ENCODE peak calls at places on chromosomes 12 and 14, in six cellular contexts. R is mucosa of descending colon, N is pancreas, W is fibroblast of pulmonary artery, L is stomach, Y is thoracic aorta. S is an unnamed sample.

GRCh38 chr14:100439781-100440180 is 116.6 kb downstream of the SLC25A47 start:
- DNase-seq in W (peak), R (peak), L (no peak), Y (no peak), N (no peak), S (peak)

GRCh38 chr14:80705241-80705980 is 236.1 kb downstream of the CEP128 start:
- DNase-seq in Y (no peak), L (no peak), N (no peak), W (no peak), R (no peak), S (no peak)

GRCh38 chr12:93127582-93128331 is 198.7 kb upstream of the EEA1 start:
- DNase-seq in Y (peak), L (peak), W (peak), R (peak), N (peak), S (peak)

GRCh38 chr14:68894802-68895201 is 84.3 kb downstream of the ACTN1 start:
- DNase-seq in L (no peak), N (no peak), R (no peak), W (peak), Y (no peak), S (peak)

GRCh38 chr12:9687228-9687627 is 17.7 kb downstream of the CLEC2D start:
- DNase-seq in W (no peak), L (no peak), R (no peak), N (no peak), Y (no peak), S (no peak)

GRCh38 chr12:48988030-48988649 is 10.0 kb downstream of the WNT1 start:
- DNase-seq in L (peak), W (peak), Y (no peak), R (peak), N (no peak), S (peak)

GRCh38 chr14:37416264-37416663 is 178.8 kb downstream of the FOXA1 start:
- DNase-seq in L (no peak), W (no peak), Y (no peak), R (no peak), N (no peak), S (no peak)

GRCh38 chr14:63051301-63051700 is 6.0 kb upstream of the KCNH5 start:
- DNase-seq in R (no peak), Y (no peak), L (no peak), W (no peak), N (no peak), S (no peak)

GRCh38 chr12:94622475-94622874 is 27.9 kb downstream of the TMCC3 start:
- DNase-seq in R (no peak), N (no peak), Y (no peak), L (no peak), W (peak), S (peak)

GRCh38 chr14:65103150-65103760 is 938 bp upstream of the MAX start:
- DNase-seq in R (peak), N (no peak), Y (no peak), L (no peak), W (peak), S (peak)

GRCh38 chr14:101635238-101636080 is 74.2 kb downstream of the DIO3 start:
- DNase-seq in R (no peak), W (no peak), N (no peak), L (no peak), Y (no peak), S (no peak)

GRCh38 chr12:71440393-71441349 is 1.1 kb downstream of the LGR5 start:
- DNase-seq in Y (no peak), N (no peak), R (peak), L (peak), W (peak), S (no peak)

GRCh38 chr14:86790408-86791364 is 1202.3 kb downstream of the GALC start:
- DNase-seq in L (no peak), Y (no peak), R (no peak), N (no peak), W (no peak), S (no peak)
- TF ChIP-seq CTCF in L (no peak), Y (no peak), R (no peak), N (no peak), W (peak), S (no peak)

DNA sequence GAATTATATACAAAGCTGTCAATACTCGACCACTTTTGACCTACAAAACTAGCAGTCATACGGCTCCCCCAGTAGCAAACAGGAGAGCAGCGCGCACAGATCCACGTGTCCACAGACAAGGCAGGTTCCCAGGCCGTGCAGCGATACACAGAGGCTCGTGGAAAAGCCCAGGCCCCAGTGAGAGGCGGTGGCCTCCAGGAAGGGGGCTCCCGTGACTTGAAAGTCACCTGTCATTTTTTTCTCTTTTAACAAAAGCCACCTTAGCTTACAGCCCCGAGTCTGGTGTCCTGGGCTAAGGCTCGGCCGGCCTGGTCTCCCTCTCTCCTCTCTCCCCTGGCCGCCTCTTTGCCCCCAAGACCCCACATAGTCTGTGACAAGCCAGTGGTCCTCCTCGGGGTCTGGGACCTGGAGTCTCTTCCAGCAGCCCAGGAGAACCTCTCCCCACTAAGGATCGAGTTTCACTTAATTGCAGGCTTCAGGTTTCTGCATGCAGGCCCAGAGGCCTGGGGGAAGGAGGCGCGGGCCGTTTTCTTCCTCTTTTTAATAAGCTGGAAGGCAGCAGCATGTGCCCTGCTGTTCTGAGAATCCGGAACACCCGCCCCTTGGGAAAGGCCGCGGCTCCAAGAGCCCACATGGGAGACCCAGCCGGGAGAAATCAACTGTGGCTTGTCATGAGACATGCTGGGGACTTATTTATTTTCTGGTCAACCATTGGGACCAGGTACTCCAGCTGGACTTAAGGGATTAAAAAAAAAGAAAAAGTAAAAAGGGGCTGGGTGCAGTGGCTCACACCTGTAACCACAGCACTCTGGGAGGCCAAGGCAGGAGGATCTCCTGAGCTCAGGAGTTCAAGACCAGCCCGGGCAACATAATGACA is 15.9 kb downstream of the NCOR2 start:
- DNase-seq in L (peak), Y (no peak), N (no peak), R (peak), W (no peak), S (peak)
- H3K4me3 ChIP-seq in L (no peak), Y (peak), N (no peak), R (no peak), W (no peak), S (no peak)

GRCh38 chr12:33628087-33628486 is 188.5 kb upstream of the SYT10 start:
- DNase-seq in N (no peak), L (no peak), Y (no peak), W (no peak), R (no peak), S (no peak)
- TF ChIP-seq CTCF in N (no peak), L (no peak), Y (no peak), W (no peak), R (no peak), S (no peak)

GRCh38 chr14:103520657-103521437 is 1.8 kb downstream of the CKB start:
- DNase-seq in W (peak), R (peak), N (peak), Y (no peak), L (peak), S (peak)

GRCh38 chr14:103519043-103519836 is 3.4 kb downstream of the CKB start:
- DNase-seq in W (peak), N (no peak), L (peak), Y (no peak), R (no peak), S (no peak)

GRCh38 chr14:103520269-103520656 is 2.4 kb downstream of the CKB start:
- DNase-seq in R (no peak), Y (no peak), N (no peak), L (no peak), W (no peak), S (no peak)

GRCh38 chr14:103518416-103519042 is 4.1 kb downstream of the CKB start:
- DNase-seq in W (peak), R (peak), Y (no peak), N (peak), L (peak), S (no peak)

GRCh38 chr14:103519837-103520212 is 2.8 kb downstream of the CKB start:
- DNase-seq in N (peak), W (no peak), R (no peak), Y (no peak), L (peak), S (no peak)
- H3K4me3 ChIP-seq in N (no peak), W (no peak), R (no peak), Y (no peak), L (peak), S (no peak)

DNA sequence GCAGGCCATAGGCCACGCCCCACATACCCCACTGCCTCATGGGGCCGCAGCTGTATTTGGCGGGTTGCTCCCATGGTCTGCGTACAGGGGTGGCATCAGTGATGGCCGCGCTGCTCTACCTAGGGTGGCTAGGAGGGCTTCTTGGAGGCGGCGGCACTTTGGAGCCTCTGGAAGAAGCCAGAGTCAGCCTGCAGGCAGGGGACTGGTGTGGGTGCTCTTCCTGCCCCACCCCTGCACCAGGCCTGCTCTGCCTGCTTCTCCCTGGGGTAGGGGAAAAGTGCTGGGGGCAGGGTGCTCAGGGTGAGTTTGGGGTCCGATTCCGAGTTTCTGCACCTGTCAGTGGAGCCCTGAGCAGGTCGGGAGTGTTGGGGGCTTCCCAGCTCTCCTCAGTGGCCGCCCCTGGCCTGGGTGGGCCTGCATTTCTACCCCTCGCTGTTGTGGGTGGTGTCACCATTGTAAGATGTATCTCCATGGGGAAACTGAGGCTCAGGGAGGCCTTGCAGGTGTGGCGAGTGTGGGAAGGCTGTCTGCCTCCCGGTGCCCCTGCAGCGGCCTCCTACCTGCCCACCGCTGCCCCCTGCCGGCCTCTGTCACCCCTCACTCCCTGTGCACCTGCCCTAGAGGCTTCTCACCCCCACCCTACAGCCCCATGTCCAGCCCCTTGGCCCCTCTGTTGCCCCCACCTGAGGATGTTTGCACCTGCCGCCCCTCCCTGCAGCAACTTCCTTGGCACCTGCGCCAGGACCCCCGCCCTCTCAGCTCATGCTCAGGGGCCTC is 5.5 kb downstream of the CEP170B start:
- DNase-seq in W (no peak), N (no peak), R (peak), Y (no peak), L (peak), S (no peak)
- TF ChIP-seq CTCF in W (peak), N (peak), R (no peak), Y (peak), L (no peak), S (peak)

DNA sequence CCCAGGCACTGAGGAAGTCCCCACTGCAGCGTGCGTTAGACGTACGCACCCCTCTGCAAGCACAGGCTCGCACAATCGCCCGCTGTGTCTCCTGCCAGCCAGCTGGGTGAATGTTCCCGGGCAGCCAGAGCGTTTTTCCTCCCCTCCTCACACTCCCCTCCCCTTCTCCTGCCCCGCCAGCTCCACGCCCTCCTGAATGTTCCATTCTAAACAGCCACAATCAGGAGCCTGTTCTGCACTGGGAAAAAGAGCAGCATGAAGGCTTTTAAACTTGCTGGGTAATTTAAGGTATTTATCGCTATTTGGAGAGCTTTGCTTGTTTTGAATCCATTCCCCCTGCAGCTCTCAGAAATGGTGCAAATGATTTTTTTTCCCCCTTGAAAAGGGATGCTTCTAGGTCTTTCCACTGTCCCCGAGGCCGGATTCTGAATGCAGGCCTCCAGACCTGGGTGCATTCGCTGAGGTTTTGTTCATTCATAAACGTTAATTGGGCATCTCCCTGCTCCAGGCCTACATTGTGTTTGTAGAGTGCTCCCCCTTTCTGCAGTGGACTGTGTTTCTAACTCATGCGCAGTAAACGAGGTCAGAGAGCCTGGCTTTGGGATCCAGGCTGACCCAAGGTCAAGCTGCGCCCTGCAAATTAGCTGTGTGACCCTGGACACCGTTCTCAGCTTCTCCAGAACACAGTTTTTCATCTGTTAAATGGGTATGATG is 212.5 kb downstream of the CHST11 start:
- DNase-seq in Y (no peak), R (peak), L (peak), W (no peak), N (peak), S (peak)
- H3K4me3 ChIP-seq in Y (peak), R (no peak), L (no peak), W (no peak), N (no peak), S (no peak)

GRCh38 chr14:53011053-53011462 is 60.2 kb upstream of the FERMT2 start:
- DNase-seq in N (peak), L (peak), R (peak), Y (peak), W (peak), S (peak)
- TF ChIP-seq CTCF in N (no peak), L (no peak), R (no peak), Y (no peak), W (no peak), S (no peak)

DNA sequence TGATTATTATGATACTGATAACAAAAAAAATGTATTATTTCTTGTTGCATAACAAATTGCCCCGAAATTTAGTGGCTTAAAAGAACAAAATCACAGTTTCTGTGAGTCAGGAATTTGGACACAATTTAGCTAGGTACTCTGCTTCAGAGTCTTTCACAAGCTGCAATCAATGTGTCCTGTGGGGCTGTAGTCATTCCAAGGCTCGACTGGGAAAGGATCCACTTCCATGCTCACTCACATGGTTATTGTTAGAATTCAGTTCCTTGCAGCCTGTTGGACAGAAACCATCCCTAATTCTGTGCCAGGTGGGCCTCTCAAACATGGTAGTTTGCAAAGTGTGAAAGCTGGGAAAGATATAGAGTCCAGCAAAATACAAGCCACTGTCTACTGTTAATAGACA is 59.7 kb upstream of the ARID2 start:
- DNase-seq in Y (no peak), N (no peak), L (no peak), R (no peak), W (no peak), S (no peak)
- H3K4me3 ChIP-seq in Y (no peak), N (no peak), L (no peak), R (no peak), W (no peak), S (no peak)